ENCODE peak calls at places on chromosomes 12 and 14, in nine cellular contexts. One of them, this sample, is unnamed.

GRCh38 chr12:70240677-70241076 is 2.6 kb upstream of the CNOT2 start:
- DNase-seq in brain microvascular endothelial cell: no peak
- DNase-seq in WTC11: no peak
- DNase-seq in stimulated activated CD8-positive, alpha-beta memory T cell treated with anti-CD3 and anti-CD28 coated beads, Interleukin-12 subunit alpha, Interleukin-12 subunit beta, amount 100 ng/mL, for 4 hours: no peak
- DNase-seq in activated CD8-positive, alpha-beta memory T cell treated with anti-CD3 and anti-CD28 coated beads, Interleukin-2, amount 50 U/mL, for 4 hours: no peak
- DNase-seq in Ammon's horn: no peak
- DNase-seq in effector CD8-positive, alpha-beta T cell: no peak
- DNase-seq in hepatic stellate cell: no peak
- DNase-seq in Right ventricle myocardium superior: no peak
- DNase-seq in this sample: no peak

GRCh38 chr14:94396628-94397210 is 8.3 kb upstream of the SERPINA1 start:
- DNase-seq in brain microvascular endothelial cell: no peak
- DNase-seq in WTC11: no peak
- DNase-seq in stimulated activated CD8-positive, alpha-beta memory T cell treated with anti-CD3 and anti-CD28 coated beads, Interleukin-12 subunit alpha, Interleukin-12 subunit beta, amount 100 ng/mL, for 4 hours: no peak
- DNase-seq in activated CD8-positive, alpha-beta memory T cell treated with anti-CD3 and anti-CD28 coated beads, Interleukin-2, amount 50 U/mL, for 4 hours: no peak
- DNase-seq in Ammon's horn: no peak
- DNase-seq in effector CD8-positive, alpha-beta T cell: no peak
- DNase-seq in hepatic stellate cell: no peak
- DNase-seq in Right ventricle myocardium superior: no peak
- DNase-seq in this sample: no peak

GRCh38 chr14:24927809-24928208 is 122.1 kb downstream of the STXBP6 start:
- DNase-seq in brain microvascular endothelial cell: no peak
- DNase-seq in WTC11: no peak
- DNase-seq in stimulated activated CD8-positive, alpha-beta memory T cell treated with anti-CD3 and anti-CD28 coated beads, Interleukin-12 subunit alpha, Interleukin-12 subunit beta, amount 100 ng/mL, for 4 hours: no peak
- DNase-seq in activated CD8-positive, alpha-beta memory T cell treated with anti-CD3 and anti-CD28 coated beads, Interleukin-2, amount 50 U/mL, for 4 hours: no peak
- DNase-seq in Ammon's horn: no peak
- DNase-seq in effector CD8-positive, alpha-beta T cell: no peak
- DNase-seq in hepatic stellate cell: no peak
- DNase-seq in Right ventricle myocardium superior: no peak
- DNase-seq in this sample: no peak

GRCh38 chr12:49673446-49674317 is 33.5 kb downstream of the FMNL3 start:
- DNase-seq in brain microvascular endothelial cell: peak
- DNase-seq in WTC11: peak
- DNase-seq in stimulated activated CD8-positive, alpha-beta memory T cell treated with anti-CD3 and anti-CD28 coated beads, Interleukin-12 subunit alpha, Interleukin-12 subunit beta, amount 100 ng/mL, for 4 hours: no peak
- DNase-seq in activated CD8-positive, alpha-beta memory T cell treated with anti-CD3 and anti-CD28 coated beads, Interleukin-2, amount 50 U/mL, for 4 hours: no peak
- DNase-seq in Ammon's horn: peak
- DNase-seq in effector CD8-positive, alpha-beta T cell: no peak
- DNase-seq in hepatic stellate cell: peak
- DNase-seq in Right ventricle myocardium superior: peak
- DNase-seq in this sample: peak

GRCh38 chr14:100905166-100905565 is 1.6 kb upstream of the RTL1 start:
- DNase-seq in brain microvascular endothelial cell: no peak
- DNase-seq in WTC11: no peak
- DNase-seq in stimulated activated CD8-positive, alpha-beta memory T cell treated with anti-CD3 and anti-CD28 coated beads, Interleukin-12 subunit alpha, Interleukin-12 subunit beta, amount 100 ng/mL, for 4 hours: no peak
- DNase-seq in activated CD8-positive, alpha-beta memory T cell treated with anti-CD3 and anti-CD28 coated beads, Interleukin-2, amount 50 U/mL, for 4 hours: no peak
- DNase-seq in Ammon's horn: no peak
- DNase-seq in effector CD8-positive, alpha-beta T cell: no peak
- DNase-seq in hepatic stellate cell: peak
- DNase-seq in Right ventricle myocardium superior: no peak
- DNase-seq in this sample: peak

GRCh38 chr14:54584097-54584496 is 17.2 kb downstream of the SAMD4A start:
- DNase-seq in brain microvascular endothelial cell: no peak
- DNase-seq in WTC11: no peak
- DNase-seq in stimulated activated CD8-positive, alpha-beta memory T cell treated with anti-CD3 and anti-CD28 coated beads, Interleukin-12 subunit alpha, Interleukin-12 subunit beta, amount 100 ng/mL, for 4 hours: no peak
- DNase-seq in activated CD8-positive, alpha-beta memory T cell treated with anti-CD3 and anti-CD28 coated beads, Interleukin-2, amount 50 U/mL, for 4 hours: no peak
- DNase-seq in Ammon's horn: no peak
- DNase-seq in effector CD8-positive, alpha-beta T cell: no peak
- DNase-seq in hepatic stellate cell: no peak
- DNase-seq in Right ventricle myocardium superior: no peak
- DNase-seq in this sample: no peak

GRCh38 chr14:89303452-89304435 is 113.3 kb downstream of the FOXN3 start:
- DNase-seq in brain microvascular endothelial cell: peak
- DNase-seq in WTC11: no peak
- DNase-seq in stimulated activated CD8-positive, alpha-beta memory T cell treated with anti-CD3 and anti-CD28 coated beads, Interleukin-12 subunit alpha, Interleukin-12 subunit beta, amount 100 ng/mL, for 4 hours: no peak
- DNase-seq in activated CD8-positive, alpha-beta memory T cell treated with anti-CD3 and anti-CD28 coated beads, Interleukin-2, amount 50 U/mL, for 4 hours: no peak
- DNase-seq in Ammon's horn: peak
- DNase-seq in effector CD8-positive, alpha-beta T cell: no peak
- DNase-seq in hepatic stellate cell: peak
- DNase-seq in Right ventricle myocardium superior: peak
- DNase-seq in this sample: peak

GRCh38 chr12:131222271-131223139 is 268.8 kb downstream of the ADGRD1 start:
- DNase-seq in brain microvascular endothelial cell: no peak
- DNase-seq in WTC11: no peak
- DNase-seq in stimulated activated CD8-positive, alpha-beta memory T cell treated with anti-CD3 and anti-CD28 coated beads, Interleukin-12 subunit alpha, Interleukin-12 subunit beta, amount 100 ng/mL, for 4 hours: no peak
- DNase-seq in activated CD8-positive, alpha-beta memory T cell treated with anti-CD3 and anti-CD28 coated beads, Interleukin-2, amount 50 U/mL, for 4 hours: no peak
- DNase-seq in Ammon's horn: no peak
- DNase-seq in effector CD8-positive, alpha-beta T cell: no peak
- DNase-seq in hepatic stellate cell: no peak
- DNase-seq in Right ventricle myocardium superior: peak
- DNase-seq in this sample: no peak

GRCh38 chr12:74541074-74541473 is 3.4 kb downstream of the ATXN7L3B start:
- DNase-seq in brain microvascular endothelial cell: no peak
- DNase-seq in WTC11: peak
- DNase-seq in stimulated activated CD8-positive, alpha-beta memory T cell treated with anti-CD3 and anti-CD28 coated beads, Interleukin-12 subunit alpha, Interleukin-12 subunit beta, amount 100 ng/mL, for 4 hours: no peak
- DNase-seq in activated CD8-positive, alpha-beta memory T cell treated with anti-CD3 and anti-CD28 coated beads, Interleukin-2, amount 50 U/mL, for 4 hours: no peak
- DNase-seq in Ammon's horn: no peak
- DNase-seq in effector CD8-positive, alpha-beta T cell: no peak
- DNase-seq in hepatic stellate cell: no peak
- DNase-seq in Right ventricle myocardium superior: no peak
- DNase-seq in this sample: no peak

GRCh38 chr12:53991077-53991460 is 6.1 kb downstream of the HOXC10 start:
- DNase-seq in brain microvascular endothelial cell: no peak
- DNase-seq in WTC11: no peak
- DNase-seq in stimulated activated CD8-positive, alpha-beta memory T cell treated with anti-CD3 and anti-CD28 coated beads, Interleukin-12 subunit alpha, Interleukin-12 subunit beta, amount 100 ng/mL, for 4 hours: no peak
- DNase-seq in activated CD8-positive, alpha-beta memory T cell treated with anti-CD3 and anti-CD28 coated beads, Interleukin-2, amount 50 U/mL, for 4 hours: no peak
- DNase-seq in Ammon's horn: no peak
- DNase-seq in effector CD8-positive, alpha-beta T cell: no peak
- DNase-seq in hepatic stellate cell: no peak
- DNase-seq in Right ventricle myocardium superior: no peak
- DNase-seq in this sample: peak